ENCODE peak calls at places on chromosomes 11 and 22, in six cellular contexts. V, Q, I, L, S and K are unnamed samples.

GRCh38 chr11:12287009-12287373 is 90.4 kb upstream of the PARVA start:
- DNase-seq in V (no peak), Q (peak), I (peak), L (peak), S (no peak), K (no peak)

GRCh38 chr22:48476599-48476998 is 1351.1 kb downstream of the BRD1 start:
- DNase-seq in V (no peak), Q (no peak), I (no peak), L (no peak), S (no peak), K (no peak)

GRCh38 chr11:66475349-66476172 is 4.7 kb upstream of the DPP3 start:
- DNase-seq in V (no peak), Q (no peak), I (peak), L (no peak), S (no peak), K (no peak)

GRCh38 chr11:119974467-119974866 is 163.4 kb downstream of the TRIM29 start:
- DNase-seq in V (no peak), Q (no peak), I (no peak), L (no peak), S (no peak), K (no peak)

GRCh38 chr11:9138612-9139579 is 47.5 kb upstream of the SCUBE2 start:
- DNase-seq in V (no peak), Q (no peak), I (peak), L (peak), S (no peak), K (no peak)

GRCh38 chr11:46378811-46379482 is 2.5 kb upstream of the MDK start:
- DNase-seq in V (peak), Q (no peak), I (no peak), L (no peak), S (no peak), K (no peak)

GRCh38 chr22:44479662-44480061 is 18.4 kb downstream of the RTL6 start:
- DNase-seq in V (no peak), Q (no peak), I (no peak), L (no peak), S (no peak), K (no peak)

GRCh38 chr11:71432761-71433647 is 15.2 kb downstream of the DHCR7 start:
- DNase-seq in V (no peak), Q (no peak), I (no peak), L (no peak), S (no peak), K (no peak)

GRCh38 chr22:44365832-44366231 is 53.1 kb upstream of the SHISAL1 start:
- DNase-seq in V (no peak), Q (no peak), I (no peak), L (no peak), S (no peak), K (no peak)

GRCh38 chr22:27723150-27723549 is 78.4 kb downstream of the MN1 start:
- DNase-seq in V (no peak), Q (no peak), I (no peak), L (no peak), S (no peak), K (no peak)

GRCh38 chr11:110207089-110207488 is 89.3 kb downstream of the RDX start:
- DNase-seq in V (no peak), Q (no peak), I (no peak), L (no peak), S (no peak), K (no peak)

GRCh38 chr11:106159846-106160245 is 82.4 kb downstream of the AASDHPPT start:
- DNase-seq in V (no peak), Q (no peak), I (no peak), L (no peak), S (no peak), K (no peak)

GRCh38 chr11:63142459-63142858 is 1.6 kb downstream of the SLC22A24 start:
- DNase-seq in V (no peak), Q (no peak), I (no peak), L (no peak), S (no peak), K (no peak)

GRCh38 chr11:74749127-74749964 is 697 bp downstream of the RNF169 start:
- DNase-seq in V (peak), Q (peak), I (peak), L (peak), S (no peak), K (peak)

GRCh38 chr11:32312206-32312817 is 123.0 kb downstream of the WT1 start:
- DNase-seq in V (no peak), Q (no peak), I (no peak), L (no peak), S (no peak), K (no peak)

GRCh38 chr11:31645747-31646146 is 136.2 kb downstream of the ELP4 start:
- DNase-seq in V (peak), Q (no peak), I (no peak), L (peak), S (no peak), K (no peak)

GRCh38 chr11:110797453-110797852 is 85.2 kb upstream of the ARHGAP20 start:
- DNase-seq in V (no peak), Q (no peak), I (no peak), L (no peak), S (peak), K (no peak)

GRCh38 chr11:10599388-10600175 is 31.1 kb upstream of the LYVE1 start:
- DNase-seq in V (no peak), Q (no peak), I (no peak), L (peak), S (no peak), K (no peak)

GRCh38 chr22:49011769-49012598 is 815.7 kb downstream of the BRD1 start:
- DNase-seq in V (no peak), Q (peak), I (peak), L (no peak), S (no peak), K (no peak)

GRCh38 chr11:119307219-119307618 is 9.7 kb downstream of the MCAM start:
- DNase-seq in V (peak), Q (peak), I (no peak), L (no peak), S (no peak), K (no peak)

GRCh38 chr11:8390851-8391612 is 127.4 kb upstream of the LMO1 start:
- DNase-seq in V (no peak), Q (no peak), I (no peak), L (no peak), S (no peak), K (no peak)

GRCh38 chr11:35554491-35555237 is 29.2 kb upstream of the PAMR1 start:
- DNase-seq in V (no peak), Q (no peak), I (no peak), L (no peak), S (no peak), K (no peak)

GRCh38 chr22:35056486-35056885 is 9.5 kb upstream of the ISX start:
- DNase-seq in V (no peak), Q (no peak), I (no peak), L (no peak), S (no peak), K (no peak)

GRCh38 chr11:12050470-12050891 is 42.1 kb upstream of the DKK3 start:
- DNase-seq in V (no peak), Q (no peak), I (no peak), L (no peak), S (no peak), K (no peak)

GRCh38 chr11:88810420-88811097 is 255.2 kb downstream of the GRM5 start:
- DNase-seq in V (no peak), Q (no peak), I (no peak), L (no peak), S (no peak), K (no peak)

GRCh38 chr11:78499971-78500370 is 74.7 kb downstream of the NARS2 start:
- DNase-seq in V (no peak), Q (no peak), I (no peak), L (no peak), S (no peak), K (no peak)

GRCh38 chr22:41403532-41404318 is 22.0 kb downstream of the TEF start:
- DNase-seq in V (peak), Q (peak), I (peak), L (peak), S (peak), K (peak)
- H3K4me3 ChIP-seq in V (no peak), Q (no peak), I (no peak), L (peak), S (no peak), K (no peak)

GRCh38 chr11:68275721-68276488 is 4.1 kb upstream of the C11orf24 start:
- DNase-seq in V (no peak), Q (no peak), I (no peak), L (peak), S (no peak), K (no peak)
- TF ChIP-seq GABPA in V (no peak), Q (no peak), I (no peak), L (no peak), S (no peak), K (no peak)

GRCh38 chr22:20549232-20549841 is 41.9 kb downstream of the MED15 start:
- DNase-seq in V (peak), Q (no peak), I (no peak), L (no peak), S (no peak), K (no peak)

GRCh38 chr22:20551805-20552449 is 44.5 kb downstream of the MED15 start:
- DNase-seq in V (no peak), Q (no peak), I (no peak), L (peak), S (no peak), K (no peak)

GRCh38 chr22:20552450-20552894 is 45.1 kb downstream of the MED15 start:
- DNase-seq in V (no peak), Q (no peak), I (no peak), L (peak), S (no peak), K (no peak)

GRCh38 chr22:20550057-20550817 is 42.8 kb downstream of the MED15 start:
- DNase-seq in V (no peak), Q (no peak), I (no peak), L (no peak), S (no peak), K (no peak)

DNA sequence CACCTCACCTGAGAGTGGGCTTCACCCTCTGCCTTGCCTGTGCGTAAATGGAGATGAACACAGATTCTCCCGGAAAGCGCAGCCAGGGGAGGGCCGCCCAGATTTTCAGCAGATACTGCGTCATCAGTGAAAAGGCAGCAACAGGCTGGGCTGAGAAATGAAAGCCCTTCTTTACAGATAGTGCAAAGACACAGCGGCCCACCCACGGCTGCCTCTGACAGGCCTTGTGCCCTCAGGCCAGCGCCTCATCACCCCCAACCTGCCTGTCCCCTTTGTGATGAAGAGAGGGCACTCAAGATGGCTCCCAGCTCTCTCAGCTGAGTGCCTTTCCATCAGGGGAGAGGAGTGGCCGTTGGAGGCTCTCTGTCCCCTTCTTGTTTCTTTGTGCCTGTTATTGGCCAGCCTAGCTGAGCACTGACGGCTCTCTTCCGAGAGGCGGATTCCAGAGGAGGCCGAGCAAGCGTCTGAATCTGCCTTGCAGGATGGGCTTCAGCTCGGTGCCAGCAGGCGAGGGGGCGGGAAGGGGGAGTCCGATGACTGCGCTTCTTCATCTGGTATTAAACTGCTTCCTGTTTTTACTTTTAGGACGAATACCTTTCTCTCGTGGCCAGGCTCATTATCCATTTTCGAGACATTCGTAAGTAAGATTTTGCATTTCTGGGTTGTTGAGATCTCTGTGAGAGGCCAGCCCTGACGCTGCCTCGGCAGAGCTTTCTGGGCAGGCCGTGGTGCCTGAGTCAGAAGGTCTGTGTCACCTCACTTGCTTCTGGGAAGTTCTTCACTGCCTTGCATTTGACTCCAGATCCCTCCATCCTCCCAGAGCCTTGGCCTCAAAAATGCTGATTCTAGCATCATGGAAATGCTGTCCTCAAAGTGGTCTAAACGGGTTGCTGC is 43.7 kb downstream of the MED15 start:
- DNase-seq in V (no peak), Q (no peak), I (no peak), L (no peak), S (peak), K (no peak)
- H3K4me3 ChIP-seq in V (no peak), Q (no peak), I (no peak), L (no peak), S (no peak), K (no peak)

DNA sequence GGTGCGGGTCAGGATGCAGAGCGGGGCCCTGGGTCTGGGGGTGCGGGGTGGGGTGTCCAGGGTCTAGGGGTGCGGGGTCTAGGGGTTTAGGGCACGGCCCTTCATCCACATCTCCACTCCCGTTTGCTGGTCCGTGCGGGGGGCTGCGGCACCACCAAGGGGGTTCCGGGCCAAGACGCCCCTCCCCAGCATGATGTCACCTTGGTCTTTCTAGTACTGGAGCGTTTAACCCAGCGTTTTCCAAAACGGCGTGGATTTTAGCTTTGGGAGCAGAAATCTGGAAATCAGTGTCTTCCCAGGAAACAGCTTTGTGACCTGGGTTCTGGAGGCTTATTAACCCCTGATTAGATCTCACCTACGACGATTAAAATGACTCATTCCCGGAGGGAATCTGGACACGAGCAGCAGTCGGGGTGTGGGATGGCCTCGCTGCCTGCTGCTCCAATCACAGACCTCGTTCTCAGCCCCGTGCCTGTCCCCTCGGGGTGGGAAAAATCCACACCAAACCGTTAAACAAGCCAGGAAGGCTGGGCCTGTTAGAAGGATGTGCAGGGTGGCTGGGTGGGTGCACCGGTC is 759 bp downstream of the AP2A2 start:
- DNase-seq in V (peak), Q (peak), I (no peak), L (no peak), S (no peak), K (no peak)
- TF ChIP-seq GABPA in V (no peak), Q (no peak), I (no peak), L (no peak), S (no peak), K (no peak)

GRCh38 chr11:134120143-134120850 is 51.4 kb downstream of the JAM3 start:
- DNase-seq in V (no peak), Q (no peak), I (no peak), L (no peak), S (no peak), K (no peak)

GRCh38 chr11:134118016-134118415 is 49.1 kb downstream of the JAM3 start:
- DNase-seq in V (no peak), Q (no peak), I (no peak), L (no peak), S (no peak), K (no peak)

GRCh38 chr11:134116210-134116609 is 47.3 kb downstream of the JAM3 start:
- DNase-seq in V (no peak), Q (no peak), I (no peak), L (no peak), S (no peak), K (no peak)

GRCh38 chr11:134120921-134121526 is 52.2 kb downstream of the JAM3 start:
- DNase-seq in V (no peak), Q (peak), I (no peak), L (no peak), S (no peak), K (no peak)

DNA sequence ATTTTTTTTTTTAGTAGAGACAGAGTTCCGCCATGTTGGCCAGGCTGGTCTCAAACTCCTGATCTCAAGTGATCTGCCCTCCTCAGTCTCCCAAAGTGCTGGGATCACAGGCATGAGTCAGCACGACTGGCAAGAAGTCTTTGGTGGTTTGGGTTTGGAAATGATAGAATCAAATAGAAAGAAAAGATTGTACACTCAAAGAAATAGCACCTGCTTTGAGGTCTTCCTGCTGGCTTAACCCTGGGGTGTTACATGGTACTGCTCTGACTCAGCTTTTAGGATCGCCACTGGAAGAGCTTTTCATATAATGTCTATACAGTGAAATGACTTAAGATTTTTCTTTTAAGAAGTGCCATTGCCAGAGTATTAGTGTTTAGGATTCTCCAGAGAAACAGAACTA is 50.2 kb downstream of the JAM3 start:
- DNase-seq in V (no peak), Q (no peak), I (no peak), L (no peak), S (no peak), K (no peak)
- H3K4me3 ChIP-seq in V (no peak), Q (no peak), I (no peak), L (no peak), S (no peak), K (no peak)

DNA sequence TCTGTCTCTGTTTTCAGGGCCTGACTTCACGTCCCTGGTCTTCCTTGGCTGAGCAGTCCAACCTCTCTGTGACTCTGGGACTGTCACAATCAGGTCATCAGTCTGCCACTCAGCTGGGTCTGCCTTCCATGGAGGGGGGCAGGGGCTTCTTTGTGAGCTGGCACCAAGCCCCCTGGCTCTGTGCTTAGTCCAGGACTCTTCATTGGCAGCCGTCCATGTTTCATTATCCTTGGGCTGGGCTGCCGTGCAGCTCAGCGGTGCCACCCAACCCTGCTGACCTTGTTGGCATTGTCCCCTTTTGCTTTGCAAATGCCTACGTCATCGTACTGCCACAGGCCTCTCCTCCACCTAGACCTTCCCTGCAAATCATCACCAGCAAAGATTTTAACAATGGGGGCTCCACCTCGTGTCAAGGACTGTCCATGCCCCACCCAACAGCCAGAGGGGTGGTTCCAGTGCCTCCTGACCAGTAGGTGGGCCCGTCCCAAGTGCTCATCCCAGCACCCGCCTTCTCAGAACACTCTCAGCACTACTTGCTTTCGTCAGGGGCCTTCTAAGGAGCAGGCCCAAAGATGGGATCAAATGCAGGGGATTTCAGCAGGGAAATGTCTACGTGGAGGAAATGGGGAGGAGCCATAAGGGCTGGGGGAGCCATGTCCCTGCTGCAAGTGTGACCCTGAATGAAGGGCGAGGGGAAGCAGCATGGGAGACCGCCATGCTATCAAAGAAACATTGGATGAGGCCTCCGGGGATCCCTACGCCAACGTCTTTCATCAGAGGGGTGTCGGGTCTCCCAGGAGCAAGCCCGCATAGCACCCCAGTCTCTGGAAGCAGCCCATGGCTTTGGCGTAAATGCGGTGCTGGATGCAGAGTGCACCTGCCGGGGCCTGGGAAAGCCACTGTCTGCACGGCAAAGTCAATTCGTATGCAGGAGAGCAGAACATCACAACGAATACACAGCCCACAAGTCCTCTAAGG is 18.2 kb downstream of the KRTAP5-6 start:
- DNase-seq in V (no peak), Q (no peak), I (no peak), L (no peak), S (no peak), K (no peak)
- TF ChIP-seq GABPA in V (no peak), Q (no peak), I (no peak), L (no peak), S (no peak), K (no peak)

DNA sequence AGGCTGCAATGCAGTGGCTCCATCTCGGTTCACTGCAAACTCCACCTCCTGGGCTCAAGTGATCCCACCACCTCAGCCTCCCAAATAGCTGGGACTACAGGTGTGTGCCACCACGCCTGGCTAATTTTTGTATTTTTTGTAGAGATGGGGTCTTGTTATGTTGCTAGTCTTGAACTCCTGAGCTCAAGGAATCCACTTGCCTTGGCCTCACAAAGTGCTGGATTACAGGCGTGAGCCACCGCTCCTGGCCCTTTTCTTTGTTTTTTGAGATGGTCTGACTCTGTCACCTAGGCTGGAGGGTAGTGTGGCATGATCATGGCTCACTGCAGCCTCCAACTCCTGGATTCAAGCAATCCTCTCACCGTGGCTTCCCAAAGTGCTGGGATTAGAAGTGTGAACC is 21.0 kb downstream of the ARFGAP3 start:
- DNase-seq in V (no peak), Q (no peak), I (no peak), L (no peak), S (no peak), K (no peak)
- H3K4me3 ChIP-seq in V (no peak), Q (no peak), I (no peak), L (no peak), S (no peak), K (no peak)

DNA sequence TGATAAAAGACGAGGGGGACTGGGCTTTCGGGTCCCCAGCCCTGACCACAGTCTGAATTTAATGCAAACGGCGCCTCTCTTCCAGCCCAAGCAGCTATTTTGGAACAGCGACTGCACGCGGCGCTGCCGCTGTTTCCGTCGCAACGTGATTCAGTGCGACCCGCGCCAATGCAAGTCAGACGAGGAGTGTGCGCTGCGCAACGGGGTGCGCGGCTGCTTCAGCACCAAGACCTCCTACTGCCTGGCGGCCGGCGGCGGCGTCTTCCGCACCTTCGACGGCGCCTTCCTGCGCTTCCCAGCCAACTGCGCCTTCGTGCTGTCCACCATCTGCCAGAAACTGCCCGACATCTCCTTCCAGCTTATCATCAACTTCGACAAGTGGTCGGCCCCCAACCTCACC is 56.7 kb downstream of the TECTA start:
- DNase-seq in V (no peak), Q (no peak), I (no peak), L (no peak), S (no peak), K (no peak)
- TF ChIP-seq GABPA in V (no peak), Q (no peak), I (no peak), L (no peak), S (no peak), K (no peak)

GRCh38 chr11:2992234-2992999 is at the start of gene NAP1L4:
- DNase-seq in V (peak), Q (peak), I (peak), L (peak), S (peak), K (peak)
- H3K4me3 ChIP-seq in V (peak), Q (peak), I (peak), L (peak), S (peak), K (peak)